ENCODE peak calls at places on chromosomes 4 and X, in four cellular contexts. Y is erythroblast, T is GM12878, H is lower leg skin. F is an unnamed sample.

GRCh38 chrX:146602246-146602645 is 207.3 kb upstream of the CXorf51B start:
- DNase-seq in Y (no peak), T (no peak), H (no peak), F (no peak)

GRCh38 chr4:75057369-75057768 is 124.5 kb downstream of the PARM1 start:
- DNase-seq in Y (no peak), T (no peak), H (no peak), F (no peak)

GRCh38 chr4:143294310-143294709 is 42.4 kb upstream of the GAB1 start:
- DNase-seq in Y (no peak), T (no peak), H (no peak), F (no peak)

GRCh38 chr4:11765849-11766453 is 337.3 kb upstream of the HS3ST1 start:
- DNase-seq in Y (peak; percentile 14), T (no peak), H (no peak), F (peak; percentile 57)

GRCh38 chr4:1191621-1192020 is 19.2 kb upstream of the SPON2 start:
- DNase-seq in Y (no peak), T (no peak), H (peak; percentile 85), F (no peak)

GRCh38 chr4:81631958-81632439 is 160.3 kb upstream of the RASGEF1B start:
- DNase-seq in Y (no peak), T (no peak), H (no peak), F (no peak)

GRCh38 chr4:72971572-72971971 is 97.9 kb downstream of the COX18 start:
- DNase-seq in Y (no peak), T (no peak), H (no peak), F (no peak)

GRCh38 chr4:127622621-127622922 is 10.2 kb upstream of the INTU start:
- DNase-seq in Y (no peak), T (no peak), H (no peak), F (no peak)

GRCh38 chrX:50458483-50458882 is 12.1 kb downstream of the DGKK start:
- DNase-seq in Y (no peak), T (no peak), H (no peak), F (no peak)

GRCh38 chrX:68284281-68284904 is 148.9 kb downstream of the OPHN1 start:
- DNase-seq in Y (no peak), T (no peak), H (no peak), F (no peak)

GRCh38 chr4:122712782-122713181 is 19.7 kb upstream of the BBS12 start:
- DNase-seq in Y (no peak), T (no peak), H (no peak), F (no peak)

GRCh38 chrX:38657562-38657961 is 96.2 kb downstream of the TSPAN7 start:
- DNase-seq in Y (no peak), T (no peak), H (no peak), F (no peak)

GRCh38 chr4:113958766-113959540 is 20.5 kb downstream of the ARSJ start:
- DNase-seq in Y (no peak), T (no peak), H (no peak), F (peak; percentile 90)

GRCh38 chr4:138249132-138249531 is 7.0 kb upstream of the SLC7A11 start:
- DNase-seq in Y (no peak), T (no peak), H (no peak), F (no peak)

GRCh38 chr4:54473077-54473545 is 184.6 kb upstream of the KIT start:
- DNase-seq in Y (peak; percentile 94), T (no peak), H (no peak), F (no peak)

GRCh38 chr4:122129061-122129460 is 23.1 kb upstream of the BLTP1 start:
- DNase-seq in Y (no peak), T (no peak), H (no peak), F (no peak)

GRCh38 chrX:43973249-43973672 is at the start of gene NDP:
- DNase-seq in Y (no peak), T (no peak), H (no peak), F (no peak)

GRCh38 chr4:8352368-8353157 is 83.0 kb downstream of the HTRA3 start:
- DNase-seq in Y (no peak), T (no peak), H (peak; percentile 83), F (no peak)

GRCh38 chr4:149574973-149575372 is 240.7 kb downstream of the IQCM start:
- DNase-seq in Y (no peak), T (peak; percentile 28), H (no peak), F (no peak)

GRCh38 chrX:1477801-1478458 is 25.2 kb upstream of the ASMTL start:
- DNase-seq in Y (peak; percentile 37), T (no peak), H (peak; percentile 43), F (no peak)

GRCh38 chrX:115562492-115562872 is 1.5 kb downstream of the PLS3 start:
- DNase-seq in Y (no peak), T (no peak), H (no peak), F (no peak)

GRCh38 chr4:184471872-184472539 is 2.3 kb downstream of the IRF2 start:
- DNase-seq in Y (peak; percentile 50), T (no peak), H (no peak), F (no peak)

GRCh38 chr4:177450421-177451107 is 8.3 kb upstream of the AGA start:
- DNase-seq in Y (no peak), T (no peak), H (no peak), F (no peak)

GRCh38 chr4:151801547-151802516 is 41.0 kb upstream of the GATB start:
- DNase-seq in Y (peak; percentile 50), T (no peak), H (no peak), F (peak; percentile 51)

GRCh38 chr4:170011921-170012628 is 14.1 kb downstream of the MFAP3L start:
- DNase-seq in Y (no peak), T (no peak), H (no peak), F (no peak)

GRCh38 chrX:7316887-7317286 is 168.9 kb upstream of the PUDP start:
- DNase-seq in Y (no peak), T (no peak), H (no peak), F (no peak)

GRCh38 chrX:8586953-8587352 is 122.3 kb downstream of the VCX3B start:
- DNase-seq in Y (no peak), T (no peak), H (no peak), F (no peak)

GRCh38 chrX:101037231-101037630 is 14.7 kb downstream of the TRMT2B start:
- DNase-seq in Y (no peak), T (no peak), H (no peak), F (no peak)

GRCh38 chr4:37685211-37685725 is 908 bp downstream of the RELL1 start:
- DNase-seq in Y (peak; percentile 44), T (no peak), H (no peak), F (no peak)

GRCh38 chrX:109600114-109600710 is 24.8 kb downstream of the KCNE5 start:
- DNase-seq in Y (no peak), T (no peak), H (no peak), F (no peak)

GRCh38 chrX:109172091-109172602 is 309.7 kb downstream of the GUCY2F start:
- DNase-seq in Y (no peak), T (no peak), H (no peak), F (no peak)

GRCh38 chrX:23344208-23344903 is 9.7 kb downstream of the PTCHD1 start:
- DNase-seq in Y (no peak), T (no peak), H (no peak), F (no peak)

GRCh38 chr4:140300271-140300970 is 73.0 kb upstream of the SCOC start:
- DNase-seq in Y (no peak), T (no peak), H (peak; percentile 83), F (peak; percentile 74)

GRCh38 chr4:108796173-108796572 is 33.3 kb upstream of the ETNPPL start:
- DNase-seq in Y (no peak), T (no peak), H (no peak), F (no peak)

GRCh38 chr4:30380404-30380998 is 339.7 kb upstream of the PCDH7 start:
- DNase-seq in Y (peak; percentile 17), T (no peak), H (no peak), F (peak; percentile 65)

GRCh38 chr4:127781303-127782024 is 658 bp upstream of the HSPA4L start:
- DNase-seq in Y (peak; percentile 80), T (no peak), H (peak; percentile 89), F (no peak)

GRCh38 chr4:161841759-161842158 is 322.0 kb downstream of the FSTL5 start:
- DNase-seq in Y (no peak), T (no peak), H (no peak), F (no peak)

GRCh38 chr4:128809477-128810330 is at the start of gene JADE1:
- DNase-seq in Y (peak; percentile 95), T (no peak), H (peak; percentile 98), F (peak; percentile 90)
- TF ChIP-seq POLR2A in Y (peak; percentile 58), T (peak; percentile 83), H (no peak), F (peak; percentile 56)

DNA sequence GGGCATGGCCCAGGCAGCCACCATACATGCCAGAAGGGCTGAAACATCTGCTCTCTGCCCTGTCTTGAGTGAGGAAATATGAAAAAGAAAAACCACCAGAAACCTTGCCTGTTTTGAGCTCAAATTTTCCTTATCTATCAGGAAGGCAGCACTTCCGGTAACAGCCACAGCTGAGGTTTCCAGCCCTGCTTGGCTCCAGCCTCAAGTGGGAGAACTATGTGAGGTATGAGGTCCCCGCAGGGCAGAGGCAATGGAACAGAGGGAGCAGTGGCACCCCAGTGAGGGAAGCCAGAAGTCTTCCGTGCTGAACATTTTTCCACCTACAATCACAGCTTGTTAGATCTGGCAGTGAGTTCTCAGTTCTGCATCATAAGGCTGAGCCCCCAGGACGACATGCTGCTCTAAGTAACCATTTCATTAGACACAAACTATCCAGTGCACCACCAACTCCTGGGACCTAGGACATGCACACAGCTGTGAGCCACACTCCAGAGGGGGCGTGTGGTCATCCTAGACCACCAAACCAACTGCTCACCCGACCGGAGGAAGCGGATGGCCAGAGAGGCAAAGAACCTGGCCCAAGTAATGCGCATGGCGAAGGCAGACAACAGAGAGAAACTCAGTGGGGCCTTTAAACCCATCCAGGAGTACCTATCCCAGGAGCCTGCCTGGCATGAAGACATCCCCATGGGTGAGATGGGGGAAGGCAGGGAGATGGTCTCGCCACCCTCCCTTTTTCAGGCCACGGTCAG is 22.6 kb downstream of the WDR1 start:
- DNase-seq in Y (no peak), T (no peak), H (no peak), F (no peak)
- TF ChIP-seq POLR2A in Y (no peak), T (no peak), H (no peak), F (no peak)

GRCh38 chr4:102826890-102827673 is at the start of gene UBE2D3:
- DNase-seq in Y (peak; percentile 99), T (peak; percentile 45), H (peak; percentile 99), F (peak; percentile 92)

GRCh38 chr4:102829803-102830202 is 2.5 kb upstream of the UBE2D3 start:
- DNase-seq in Y (no peak), T (no peak), H (no peak), F (no peak)

GRCh38 chr4:102826105-102826889 is 1.1 kb downstream of the UBE2D3 start:
- DNase-seq in Y (no peak), T (no peak), H (no peak), F (no peak)

GRCh38 chr4:102828497-102828808 is 1.1 kb upstream of the UBE2D3 start:
- DNase-seq in Y (no peak), T (no peak), H (no peak), F (no peak)

GRCh38 chr4:102827674-102828496 is 534 bp upstream of the UBE2D3 start:
- DNase-seq in Y (peak; percentile 100), T (peak; percentile 100), H (peak; percentile 100), F (peak; percentile 100)
- TF ChIP-seq POLR2A in Y (peak; percentile 48), T (peak; percentile 64), H (no peak), F (peak; percentile 91)

GRCh38 chrX:10156199-10157031 is at the start of gene CLCN4:
- DNase-seq in Y (peak; percentile 79), T (no peak), H (no peak), F (peak; percentile 10)
- TF ChIP-seq POLR2A in Y (peak; percentile 78), T (no peak), H (no peak), F (no peak)

F was measured in HCT116.